ENCODE peak calls at places on chromosomes 11 and 22, in seven cellular contexts. One of them, this sample, is unnamed.

GRCh38 chr11:100682247-100682969 is 4.7 kb upstream of the ARHGAP42 start:
- DNase-seq in ovary: no peak
- DNase-seq in breast epithelium: no peak
- DNase-seq in heart left ventricle: no peak
- DNase-seq in MCF 10A: peak
- DNase-seq in esophagus muscularis mucosa: no peak
- DNase-seq in adrenal gland: no peak
- DNase-seq in this sample: no peak

GRCh38 chr11:61575886-61576516 is 4.9 kb downstream of the SYT7 start:
- DNase-seq in ovary: no peak
- DNase-seq in breast epithelium: peak
- DNase-seq in heart left ventricle: peak
- DNase-seq in MCF 10A: no peak
- DNase-seq in esophagus muscularis mucosa: no peak
- DNase-seq in adrenal gland: no peak
- DNase-seq in this sample: no peak

GRCh38 chr11:106917973-106918372 is 100.3 kb downstream of the GUCY1A2 start:
- DNase-seq in ovary: no peak
- DNase-seq in breast epithelium: no peak
- DNase-seq in heart left ventricle: no peak
- DNase-seq in MCF 10A: no peak
- DNase-seq in esophagus muscularis mucosa: no peak
- DNase-seq in adrenal gland: peak
- DNase-seq in this sample: peak

GRCh38 chr11:133927690-133928627 is 28.8 kb downstream of the IGSF9B start:
- DNase-seq in ovary: peak
- DNase-seq in breast epithelium: peak
- DNase-seq in heart left ventricle: peak
- DNase-seq in MCF 10A: peak
- DNase-seq in esophagus muscularis mucosa: no peak
- DNase-seq in adrenal gland: peak
- DNase-seq in this sample: peak

GRCh38 chr11:72642815-72643511 is 31.3 kb downstream of the PDE2A start:
- DNase-seq in ovary: peak
- DNase-seq in breast epithelium: no peak
- DNase-seq in heart left ventricle: peak
- DNase-seq in MCF 10A: peak
- DNase-seq in esophagus muscularis mucosa: no peak
- DNase-seq in adrenal gland: peak
- DNase-seq in this sample: peak

GRCh38 chr11:62556872-62557631 is 10.4 kb upstream of the AHNAK start:
- DNase-seq in ovary: no peak
- DNase-seq in breast epithelium: no peak
- DNase-seq in heart left ventricle: no peak
- DNase-seq in MCF 10A: peak
- DNase-seq in esophagus muscularis mucosa: no peak
- DNase-seq in adrenal gland: no peak
- DNase-seq in this sample: no peak

GRCh38 chr11:86644291-86644690 is 28.1 kb downstream of the ME3 start:
- DNase-seq in ovary: no peak
- DNase-seq in breast epithelium: no peak
- DNase-seq in heart left ventricle: no peak
- DNase-seq in MCF 10A: peak
- DNase-seq in esophagus muscularis mucosa: no peak
- DNase-seq in adrenal gland: no peak
- DNase-seq in this sample: no peak

GRCh38 chr11:115629456-115630015 is 125.3 kb upstream of the CADM1 start:
- DNase-seq in ovary: no peak
- DNase-seq in breast epithelium: no peak
- DNase-seq in heart left ventricle: no peak
- DNase-seq in MCF 10A: no peak
- DNase-seq in esophagus muscularis mucosa: no peak
- DNase-seq in adrenal gland: no peak
- DNase-seq in this sample: no peak

GRCh38 chr11:70547821-70548670 is 149.7 kb downstream of the CTTN start:
- DNase-seq in ovary: no peak
- DNase-seq in breast epithelium: no peak
- DNase-seq in heart left ventricle: no peak
- DNase-seq in MCF 10A: no peak
- DNase-seq in esophagus muscularis mucosa: no peak
- DNase-seq in adrenal gland: no peak
- DNase-seq in this sample: peak

GRCh38 chr11:94171693-94172440 is 43.2 kb downstream of the PANX1 start:
- DNase-seq in ovary: no peak
- DNase-seq in breast epithelium: no peak
- DNase-seq in heart left ventricle: no peak
- DNase-seq in MCF 10A: peak
- DNase-seq in esophagus muscularis mucosa: peak
- DNase-seq in adrenal gland: no peak
- DNase-seq in this sample: peak

GRCh38 chr11:18236664-18237356 is at the start of gene SAA4:
- DNase-seq in ovary: no peak
- DNase-seq in breast epithelium: no peak
- DNase-seq in heart left ventricle: no peak
- DNase-seq in MCF 10A: no peak
- DNase-seq in esophagus muscularis mucosa: no peak
- DNase-seq in adrenal gland: no peak
- DNase-seq in this sample: no peak

GRCh38 chr22:48235744-48236143 is 1473.3 kb downstream of the TBC1D22A start:
- DNase-seq in ovary: no peak
- DNase-seq in breast epithelium: no peak
- DNase-seq in heart left ventricle: no peak
- DNase-seq in MCF 10A: no peak
- DNase-seq in esophagus muscularis mucosa: no peak
- DNase-seq in adrenal gland: peak
- DNase-seq in this sample: no peak

GRCh38 chr11:61963282-61964057 is 4.0 kb downstream of the FTH1 start:
- DNase-seq in ovary: peak
- DNase-seq in breast epithelium: no peak
- DNase-seq in heart left ventricle: no peak
- DNase-seq in MCF 10A: peak
- DNase-seq in esophagus muscularis mucosa: no peak
- DNase-seq in adrenal gland: peak
- DNase-seq in this sample: no peak

GRCh38 chr11:62340269-62340901 is 3.1 kb downstream of the ASRGL1 start:
- DNase-seq in ovary: peak
- DNase-seq in breast epithelium: no peak
- DNase-seq in heart left ventricle: peak
- DNase-seq in MCF 10A: peak
- DNase-seq in esophagus muscularis mucosa: no peak
- DNase-seq in adrenal gland: peak
- DNase-seq in this sample: peak

GRCh38 chr11:17699157-17700114 is 19.9 kb upstream of the MYOD1 start:
- DNase-seq in ovary: no peak
- DNase-seq in breast epithelium: no peak
- DNase-seq in heart left ventricle: no peak
- DNase-seq in MCF 10A: peak
- DNase-seq in esophagus muscularis mucosa: no peak
- DNase-seq in adrenal gland: no peak
- DNase-seq in this sample: no peak

GRCh38 chr11:112292785-112293407 is 32.2 kb upstream of the PLET1 start:
- DNase-seq in ovary: no peak
- DNase-seq in breast epithelium: no peak
- DNase-seq in heart left ventricle: no peak
- DNase-seq in MCF 10A: peak
- DNase-seq in esophagus muscularis mucosa: no peak
- DNase-seq in adrenal gland: peak
- DNase-seq in this sample: peak

GRCh38 chr22:44915441-44915840 is 94.4 kb downstream of the PHF21B start:
- DNase-seq in ovary: no peak
- DNase-seq in breast epithelium: peak
- DNase-seq in heart left ventricle: no peak
- DNase-seq in MCF 10A: no peak
- DNase-seq in esophagus muscularis mucosa: no peak
- DNase-seq in adrenal gland: no peak
- DNase-seq in this sample: no peak

GRCh38 chr22:44909241-44909640 is 100.6 kb downstream of the PHF21B start:
- DNase-seq in ovary: no peak
- DNase-seq in breast epithelium: peak
- DNase-seq in heart left ventricle: no peak
- DNase-seq in MCF 10A: no peak
- DNase-seq in esophagus muscularis mucosa: no peak
- DNase-seq in adrenal gland: no peak
- DNase-seq in this sample: no peak

GRCh38 chr22:44914026-44914721 is 95.6 kb downstream of the PHF21B start:
- DNase-seq in ovary: no peak
- DNase-seq in breast epithelium: peak
- DNase-seq in heart left ventricle: no peak
- DNase-seq in MCF 10A: no peak
- DNase-seq in esophagus muscularis mucosa: no peak
- DNase-seq in adrenal gland: no peak
- DNase-seq in this sample: no peak

GRCh38 chr22:44916281-44917231 is 93.2 kb downstream of the PHF21B start:
- DNase-seq in ovary: no peak
- DNase-seq in breast epithelium: peak
- DNase-seq in heart left ventricle: no peak
- DNase-seq in MCF 10A: no peak
- DNase-seq in esophagus muscularis mucosa: no peak
- DNase-seq in adrenal gland: no peak
- DNase-seq in this sample: no peak

DNA sequence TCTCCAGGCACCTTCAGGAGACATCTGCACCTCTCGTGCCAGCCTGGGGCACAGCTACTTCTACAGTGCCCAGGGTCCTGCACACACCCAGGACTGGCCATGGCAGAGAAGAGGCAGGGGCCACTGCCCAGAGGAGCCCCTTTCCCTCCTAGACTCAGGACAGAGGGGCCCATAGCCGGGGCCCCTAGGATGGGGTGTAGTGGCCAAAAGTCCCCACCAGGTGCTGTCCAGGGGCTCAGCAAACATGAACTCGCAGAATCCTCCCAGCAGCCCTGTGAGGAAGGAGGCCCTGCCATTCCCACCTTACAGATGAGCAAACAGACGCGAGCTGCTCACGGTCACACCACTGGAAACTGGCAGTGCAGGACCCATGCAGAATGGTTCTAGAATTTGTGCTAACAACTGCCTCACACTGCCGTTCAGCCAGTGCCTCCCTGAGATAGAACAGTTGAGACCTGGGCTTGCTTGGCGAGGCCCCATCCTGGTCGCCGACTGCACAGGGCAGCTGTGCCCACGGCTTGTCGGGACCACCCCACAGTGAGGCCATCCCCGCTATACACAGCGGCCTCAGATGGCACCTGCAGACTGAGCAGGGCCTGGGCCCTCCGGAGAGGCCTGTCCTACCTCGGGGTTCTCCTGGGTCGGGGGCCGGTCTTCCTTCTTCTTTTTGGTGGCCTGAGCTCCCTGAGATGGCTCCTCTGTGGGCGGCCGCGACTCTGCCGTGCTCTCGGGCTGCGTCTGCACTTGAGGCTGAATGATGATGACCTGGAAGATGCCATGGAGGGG is 96.4 kb downstream of the PHF21B start:
- DNase-seq in ovary: no peak
- DNase-seq in breast epithelium: peak
- DNase-seq in heart left ventricle: no peak
- DNase-seq in MCF 10A: no peak
- DNase-seq in esophagus muscularis mucosa: no peak
- DNase-seq in adrenal gland: no peak
- DNase-seq in this sample: no peak
- TF ChIP-seq CTCF in ovary: no peak
- TF ChIP-seq CTCF in breast epithelium: no peak
- TF ChIP-seq CTCF in heart left ventricle: no peak
- TF ChIP-seq CTCF in MCF 10A: no peak
- TF ChIP-seq CTCF in esophagus muscularis mucosa: no peak
- TF ChIP-seq CTCF in adrenal gland: no peak
- TF ChIP-seq CTCF in this sample: no peak

GRCh38 chr11:46363455-46363920 is 16.2 kb downstream of the DGKZ start:
- DNase-seq in ovary: no peak
- DNase-seq in breast epithelium: peak
- DNase-seq in heart left ventricle: peak
- DNase-seq in MCF 10A: peak
- DNase-seq in esophagus muscularis mucosa: no peak
- DNase-seq in adrenal gland: peak
- DNase-seq in this sample: no peak
- TF ChIP-seq CTCF in ovary: no peak
- TF ChIP-seq CTCF in breast epithelium: peak
- TF ChIP-seq CTCF in heart left ventricle: no peak
- TF ChIP-seq CTCF in MCF 10A: no peak
- TF ChIP-seq CTCF in esophagus muscularis mucosa: no peak
- TF ChIP-seq CTCF in adrenal gland: peak
- TF ChIP-seq CTCF in this sample: no peak

DNA sequence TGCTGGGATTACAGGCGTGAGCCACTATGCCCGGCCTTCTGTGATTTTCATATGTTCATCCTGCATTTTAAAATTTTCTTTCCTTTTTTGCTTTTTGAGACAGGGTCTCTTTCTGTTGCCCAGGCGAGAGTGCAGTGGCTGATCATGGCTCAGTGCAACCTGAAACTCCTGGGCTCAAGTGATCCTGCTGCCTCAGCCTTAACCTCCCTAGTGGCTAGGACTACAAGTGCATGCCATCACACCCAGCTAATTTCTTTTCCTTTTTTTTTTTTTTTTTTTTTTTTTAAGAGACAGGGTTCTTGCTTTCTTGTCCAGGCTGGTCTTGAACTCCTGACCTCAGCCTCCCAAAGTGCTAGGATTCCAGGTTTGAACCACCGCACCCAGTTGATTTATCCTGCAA is 54.1 kb upstream of the WT1 start:
- DNase-seq in ovary: no peak
- DNase-seq in breast epithelium: no peak
- DNase-seq in heart left ventricle: no peak
- DNase-seq in MCF 10A: no peak
- DNase-seq in esophagus muscularis mucosa: no peak
- DNase-seq in adrenal gland: no peak
- DNase-seq in this sample: no peak
- TF ChIP-seq CTCF in ovary: no peak
- TF ChIP-seq CTCF in breast epithelium: no peak
- TF ChIP-seq CTCF in heart left ventricle: no peak
- TF ChIP-seq CTCF in MCF 10A: no peak
- TF ChIP-seq CTCF in esophagus muscularis mucosa: no peak
- TF ChIP-seq CTCF in adrenal gland: no peak
- TF ChIP-seq CTCF in this sample: no peak

DNA sequence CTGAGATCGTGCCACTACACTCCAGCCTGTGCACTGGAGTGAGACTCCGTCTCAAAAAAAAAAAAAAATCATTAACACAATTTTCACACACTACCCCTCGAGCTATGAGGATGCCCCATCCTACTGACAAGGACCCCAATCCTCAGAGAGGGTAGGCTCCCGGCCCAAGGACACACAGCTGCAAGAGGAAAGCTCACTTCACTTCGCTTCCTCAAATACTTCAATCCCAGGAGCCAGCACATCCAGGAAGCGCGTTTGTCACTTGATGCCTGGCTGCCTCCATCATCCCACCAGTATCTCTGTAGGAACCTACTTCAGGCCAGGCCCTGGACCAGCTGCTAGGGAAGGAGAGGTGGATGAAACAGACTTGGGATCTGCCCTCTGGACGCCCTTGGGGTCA is 144.0 kb downstream of the CRYBB2 start:
- DNase-seq in ovary: no peak
- DNase-seq in breast epithelium: no peak
- DNase-seq in heart left ventricle: no peak
- DNase-seq in MCF 10A: no peak
- DNase-seq in esophagus muscularis mucosa: no peak
- DNase-seq in adrenal gland: no peak
- DNase-seq in this sample: no peak
- TF ChIP-seq CTCF in ovary: no peak
- TF ChIP-seq CTCF in breast epithelium: no peak
- TF ChIP-seq CTCF in heart left ventricle: no peak
- TF ChIP-seq CTCF in MCF 10A: no peak
- TF ChIP-seq CTCF in esophagus muscularis mucosa: no peak
- TF ChIP-seq CTCF in adrenal gland: no peak
- TF ChIP-seq CTCF in this sample: no peak